ENCODE peak calls at places on chromosomes 11 and 22, in nine cellular contexts. One of them, this sample, is unnamed.

GRCh38 chr11:12110714-12111481 is 508 bp downstream of the MICAL2 start:
- DNase-seq in stimulated activated CD4-positive, alpha-beta T cell treated with anti-CD3 and anti-CD28 coated beads, Interleukin-4, amount 100 ng/mL, for 48 hours: peak
- DNase-seq in effector memory CD8-positive, alpha-beta T cell: peak
- DNase-seq in AG10803: peak
- DNase-seq in GM06990: peak
- DNase-seq in aorta: peak
- DNase-seq in activated T-helper 1 cell treated with anti-CD3 and anti-CD28 coated beads, Interleukin-12 subunit alpha, Interleukin-12 subunit beta, Interleukin-2, Interleukin-4 antibody, amounts not matched to agents 30 ng/mL and 10 ng/mL and 1 ng/mL, durations not matched to agents 14 hours and 24 hours and 36 hours: no peak
- DNase-seq in iPS-NIHi11: peak
- DNase-seq in trophoblast cell: no peak
- DNase-seq in this sample: no peak

GRCh38 chr11:65862941-65863888 is 3.0 kb downstream of the MUS81 start:
- DNase-seq in AG10803: no peak
- DNase-seq in activated T-helper 1 cell treated with anti-CD3 and anti-CD28 coated beads, Interleukin-12 subunit alpha, Interleukin-12 subunit beta, Interleukin-2, Interleukin-4 antibody, amounts not matched to agents 30 ng/mL and 10 ng/mL and 1 ng/mL, durations not matched to agents 14 hours and 24 hours and 36 hours: no peak
- DNase-seq in GM06990: no peak
- DNase-seq in iPS-NIHi11: no peak
- DNase-seq in trophoblast cell: no peak
- DNase-seq in effector memory CD8-positive, alpha-beta T cell: no peak
- DNase-seq in aorta: peak
- DNase-seq in stimulated activated CD4-positive, alpha-beta T cell treated with anti-CD3 and anti-CD28 coated beads, Interleukin-4, amount 100 ng/mL, for 48 hours: no peak
- DNase-seq in this sample: no peak

GRCh38 chr11:57424802-57425564 is 1.9 kb downstream of the SLC43A3 start:
- DNase-seq in effector memory CD8-positive, alpha-beta T cell: peak
- DNase-seq in trophoblast cell: peak
- DNase-seq in activated T-helper 1 cell treated with anti-CD3 and anti-CD28 coated beads, Interleukin-12 subunit alpha, Interleukin-12 subunit beta, Interleukin-2, Interleukin-4 antibody, amounts not matched to agents 30 ng/mL and 10 ng/mL and 1 ng/mL, durations not matched to agents 14 hours and 24 hours and 36 hours: peak
- DNase-seq in AG10803: peak
- DNase-seq in iPS-NIHi11: no peak
- DNase-seq in stimulated activated CD4-positive, alpha-beta T cell treated with anti-CD3 and anti-CD28 coated beads, Interleukin-4, amount 100 ng/mL, for 48 hours: peak
- DNase-seq in aorta: peak
- DNase-seq in GM06990: peak
- DNase-seq in this sample: peak

GRCh38 chr22:27610863-27611786 is 190.4 kb downstream of the MN1 start:
- DNase-seq in activated T-helper 1 cell treated with anti-CD3 and anti-CD28 coated beads, Interleukin-12 subunit alpha, Interleukin-12 subunit beta, Interleukin-2, Interleukin-4 antibody, amounts not matched to agents 30 ng/mL and 10 ng/mL and 1 ng/mL, durations not matched to agents 14 hours and 24 hours and 36 hours: no peak
- DNase-seq in trophoblast cell: no peak
- DNase-seq in GM06990: no peak
- DNase-seq in AG10803: no peak
- DNase-seq in effector memory CD8-positive, alpha-beta T cell: no peak
- DNase-seq in aorta: no peak
- DNase-seq in stimulated activated CD4-positive, alpha-beta T cell treated with anti-CD3 and anti-CD28 coated beads, Interleukin-4, amount 100 ng/mL, for 48 hours: no peak
- DNase-seq in iPS-NIHi11: no peak
- DNase-seq in this sample: no peak

GRCh38 chr11:68266121-68266891 is 5.5 kb downstream of the C11orf24 start:
- DNase-seq in effector memory CD8-positive, alpha-beta T cell: no peak
- DNase-seq in stimulated activated CD4-positive, alpha-beta T cell treated with anti-CD3 and anti-CD28 coated beads, Interleukin-4, amount 100 ng/mL, for 48 hours: no peak
- DNase-seq in activated T-helper 1 cell treated with anti-CD3 and anti-CD28 coated beads, Interleukin-12 subunit alpha, Interleukin-12 subunit beta, Interleukin-2, Interleukin-4 antibody, amounts not matched to agents 30 ng/mL and 10 ng/mL and 1 ng/mL, durations not matched to agents 14 hours and 24 hours and 36 hours: no peak
- DNase-seq in AG10803: no peak
- DNase-seq in trophoblast cell: no peak
- DNase-seq in iPS-NIHi11: no peak
- DNase-seq in aorta: no peak
- DNase-seq in GM06990: peak
- DNase-seq in this sample: no peak

GRCh38 chr11:6862961-6863360 is at the start of gene OR10A2:
- DNase-seq in iPS-NIHi11: peak
- DNase-seq in AG10803: peak
- DNase-seq in activated T-helper 1 cell treated with anti-CD3 and anti-CD28 coated beads, Interleukin-12 subunit alpha, Interleukin-12 subunit beta, Interleukin-2, Interleukin-4 antibody, amounts not matched to agents 30 ng/mL and 10 ng/mL and 1 ng/mL, durations not matched to agents 14 hours and 24 hours and 36 hours: no peak
- DNase-seq in GM06990: no peak
- DNase-seq in stimulated activated CD4-positive, alpha-beta T cell treated with anti-CD3 and anti-CD28 coated beads, Interleukin-4, amount 100 ng/mL, for 48 hours: no peak
- DNase-seq in effector memory CD8-positive, alpha-beta T cell: no peak
- DNase-seq in aorta: no peak
- DNase-seq in trophoblast cell: no peak
- DNase-seq in this sample: no peak

GRCh38 chr11:5831196-5831829 is 10.4 kb downstream of the OR52E6 start:
- DNase-seq in stimulated activated CD4-positive, alpha-beta T cell treated with anti-CD3 and anti-CD28 coated beads, Interleukin-4, amount 100 ng/mL, for 48 hours: no peak
- DNase-seq in AG10803: no peak
- DNase-seq in effector memory CD8-positive, alpha-beta T cell: no peak
- DNase-seq in GM06990: no peak
- DNase-seq in iPS-NIHi11: no peak
- DNase-seq in activated T-helper 1 cell treated with anti-CD3 and anti-CD28 coated beads, Interleukin-12 subunit alpha, Interleukin-12 subunit beta, Interleukin-2, Interleukin-4 antibody, amounts not matched to agents 30 ng/mL and 10 ng/mL and 1 ng/mL, durations not matched to agents 14 hours and 24 hours and 36 hours: no peak
- DNase-seq in trophoblast cell: no peak
- DNase-seq in aorta: no peak
- DNase-seq in this sample: no peak

GRCh38 chr11:554824-555499 is 5.6 kb downstream of the LMNTD2 start:
- DNase-seq in iPS-NIHi11: peak
- DNase-seq in effector memory CD8-positive, alpha-beta T cell: peak
- DNase-seq in activated T-helper 1 cell treated with anti-CD3 and anti-CD28 coated beads, Interleukin-12 subunit alpha, Interleukin-12 subunit beta, Interleukin-2, Interleukin-4 antibody, amounts not matched to agents 30 ng/mL and 10 ng/mL and 1 ng/mL, durations not matched to agents 14 hours and 24 hours and 36 hours: peak
- DNase-seq in trophoblast cell: peak
- DNase-seq in GM06990: peak
- DNase-seq in AG10803: no peak
- DNase-seq in aorta: no peak
- DNase-seq in stimulated activated CD4-positive, alpha-beta T cell treated with anti-CD3 and anti-CD28 coated beads, Interleukin-4, amount 100 ng/mL, for 48 hours: peak
- DNase-seq in this sample: no peak

GRCh38 chr11:46294365-46295309 is 17.2 kb downstream of the CREB3L1 start:
- DNase-seq in trophoblast cell: no peak
- DNase-seq in GM06990: no peak
- DNase-seq in activated T-helper 1 cell treated with anti-CD3 and anti-CD28 coated beads, Interleukin-12 subunit alpha, Interleukin-12 subunit beta, Interleukin-2, Interleukin-4 antibody, amounts not matched to agents 30 ng/mL and 10 ng/mL and 1 ng/mL, durations not matched to agents 14 hours and 24 hours and 36 hours: no peak
- DNase-seq in aorta: no peak
- DNase-seq in effector memory CD8-positive, alpha-beta T cell: no peak
- DNase-seq in iPS-NIHi11: peak
- DNase-seq in stimulated activated CD4-positive, alpha-beta T cell treated with anti-CD3 and anti-CD28 coated beads, Interleukin-4, amount 100 ng/mL, for 48 hours: no peak
- DNase-seq in AG10803: peak
- DNase-seq in this sample: peak

GRCh38 chr11:91768783-91769182 is 455.8 kb upstream of the FAT3 start:
- DNase-seq in effector memory CD8-positive, alpha-beta T cell: no peak
- DNase-seq in activated T-helper 1 cell treated with anti-CD3 and anti-CD28 coated beads, Interleukin-12 subunit alpha, Interleukin-12 subunit beta, Interleukin-2, Interleukin-4 antibody, amounts not matched to agents 30 ng/mL and 10 ng/mL and 1 ng/mL, durations not matched to agents 14 hours and 24 hours and 36 hours: no peak
- DNase-seq in aorta: no peak
- DNase-seq in iPS-NIHi11: no peak
- DNase-seq in stimulated activated CD4-positive, alpha-beta T cell treated with anti-CD3 and anti-CD28 coated beads, Interleukin-4, amount 100 ng/mL, for 48 hours: no peak
- DNase-seq in GM06990: no peak
- DNase-seq in AG10803: no peak
- DNase-seq in trophoblast cell: no peak
- DNase-seq in this sample: no peak

GRCh38 chr22:50306753-50307749 is at the start of gene PLXNB2:
- DNase-seq in aorta: peak
- DNase-seq in stimulated activated CD4-positive, alpha-beta T cell treated with anti-CD3 and anti-CD28 coated beads, Interleukin-4, amount 100 ng/mL, for 48 hours: no peak
- DNase-seq in iPS-NIHi11: peak
- DNase-seq in effector memory CD8-positive, alpha-beta T cell: peak
- DNase-seq in activated T-helper 1 cell treated with anti-CD3 and anti-CD28 coated beads, Interleukin-12 subunit alpha, Interleukin-12 subunit beta, Interleukin-2, Interleukin-4 antibody, amounts not matched to agents 30 ng/mL and 10 ng/mL and 1 ng/mL, durations not matched to agents 14 hours and 24 hours and 36 hours: no peak
- DNase-seq in AG10803: peak
- DNase-seq in trophoblast cell: peak
- DNase-seq in GM06990: peak
- DNase-seq in this sample: peak

GRCh38 chr11:108664730-108665525 is at the start of gene DDX10:
- DNase-seq in GM06990: peak
- DNase-seq in aorta: peak
- DNase-seq in stimulated activated CD4-positive, alpha-beta T cell treated with anti-CD3 and anti-CD28 coated beads, Interleukin-4, amount 100 ng/mL, for 48 hours: peak
- DNase-seq in trophoblast cell: peak
- DNase-seq in AG10803: peak
- DNase-seq in iPS-NIHi11: peak
- DNase-seq in activated T-helper 1 cell treated with anti-CD3 and anti-CD28 coated beads, Interleukin-12 subunit alpha, Interleukin-12 subunit beta, Interleukin-2, Interleukin-4 antibody, amounts not matched to agents 30 ng/mL and 10 ng/mL and 1 ng/mL, durations not matched to agents 14 hours and 24 hours and 36 hours: peak
- DNase-seq in effector memory CD8-positive, alpha-beta T cell: peak
- DNase-seq in this sample: peak

GRCh38 chr11:76791861-76792260 is 8.7 kb downstream of the TSKU start:
- DNase-seq in aorta: no peak
- DNase-seq in iPS-NIHi11: no peak
- DNase-seq in AG10803: peak
- DNase-seq in stimulated activated CD4-positive, alpha-beta T cell treated with anti-CD3 and anti-CD28 coated beads, Interleukin-4, amount 100 ng/mL, for 48 hours: no peak
- DNase-seq in activated T-helper 1 cell treated with anti-CD3 and anti-CD28 coated beads, Interleukin-12 subunit alpha, Interleukin-12 subunit beta, Interleukin-2, Interleukin-4 antibody, amounts not matched to agents 30 ng/mL and 10 ng/mL and 1 ng/mL, durations not matched to agents 14 hours and 24 hours and 36 hours: no peak
- DNase-seq in trophoblast cell: no peak
- DNase-seq in GM06990: no peak
- DNase-seq in effector memory CD8-positive, alpha-beta T cell: no peak
- DNase-seq in this sample: peak

GRCh38 chr11:93219440-93219839 is 21.6 kb upstream of the SLC36A4 start:
- DNase-seq in iPS-NIHi11: no peak
- DNase-seq in stimulated activated CD4-positive, alpha-beta T cell treated with anti-CD3 and anti-CD28 coated beads, Interleukin-4, amount 100 ng/mL, for 48 hours: no peak
- DNase-seq in AG10803: no peak
- DNase-seq in aorta: no peak
- DNase-seq in effector memory CD8-positive, alpha-beta T cell: no peak
- DNase-seq in trophoblast cell: no peak
- DNase-seq in activated T-helper 1 cell treated with anti-CD3 and anti-CD28 coated beads, Interleukin-12 subunit alpha, Interleukin-12 subunit beta, Interleukin-2, Interleukin-4 antibody, amounts not matched to agents 30 ng/mL and 10 ng/mL and 1 ng/mL, durations not matched to agents 14 hours and 24 hours and 36 hours: no peak
- DNase-seq in GM06990: no peak
- DNase-seq in this sample: no peak

GRCh38 chr11:90847268-90847886 is 624.5 kb upstream of the CHORDC1 start:
- DNase-seq in effector memory CD8-positive, alpha-beta T cell: no peak
- DNase-seq in AG10803: no peak
- DNase-seq in iPS-NIHi11: no peak
- DNase-seq in stimulated activated CD4-positive, alpha-beta T cell treated with anti-CD3 and anti-CD28 coated beads, Interleukin-4, amount 100 ng/mL, for 48 hours: no peak
- DNase-seq in activated T-helper 1 cell treated with anti-CD3 and anti-CD28 coated beads, Interleukin-12 subunit alpha, Interleukin-12 subunit beta, Interleukin-2, Interleukin-4 antibody, amounts not matched to agents 30 ng/mL and 10 ng/mL and 1 ng/mL, durations not matched to agents 14 hours and 24 hours and 36 hours: no peak
- DNase-seq in trophoblast cell: no peak
- DNase-seq in GM06990: no peak
- DNase-seq in aorta: no peak
- DNase-seq in this sample: no peak

GRCh38 chr11:108693852-108694251 is 29.0 kb downstream of the DDX10 start:
- DNase-seq in trophoblast cell: no peak
- DNase-seq in aorta: no peak
- DNase-seq in stimulated activated CD4-positive, alpha-beta T cell treated with anti-CD3 and anti-CD28 coated beads, Interleukin-4, amount 100 ng/mL, for 48 hours: no peak
- DNase-seq in AG10803: peak
- DNase-seq in activated T-helper 1 cell treated with anti-CD3 and anti-CD28 coated beads, Interleukin-12 subunit alpha, Interleukin-12 subunit beta, Interleukin-2, Interleukin-4 antibody, amounts not matched to agents 30 ng/mL and 10 ng/mL and 1 ng/mL, durations not matched to agents 14 hours and 24 hours and 36 hours: no peak
- DNase-seq in effector memory CD8-positive, alpha-beta T cell: no peak
- DNase-seq in iPS-NIHi11: no peak
- DNase-seq in GM06990: no peak
- DNase-seq in this sample: peak

GRCh38 chr11:117090111-117090706 is 8.0 kb downstream of the SIK3 start:
- DNase-seq in AG10803: no peak
- DNase-seq in iPS-NIHi11: no peak
- DNase-seq in activated T-helper 1 cell treated with anti-CD3 and anti-CD28 coated beads, Interleukin-12 subunit alpha, Interleukin-12 subunit beta, Interleukin-2, Interleukin-4 antibody, amounts not matched to agents 30 ng/mL and 10 ng/mL and 1 ng/mL, durations not matched to agents 14 hours and 24 hours and 36 hours: no peak
- DNase-seq in stimulated activated CD4-positive, alpha-beta T cell treated with anti-CD3 and anti-CD28 coated beads, Interleukin-4, amount 100 ng/mL, for 48 hours: no peak
- DNase-seq in aorta: no peak
- DNase-seq in effector memory CD8-positive, alpha-beta T cell: no peak
- DNase-seq in trophoblast cell: peak
- DNase-seq in GM06990: no peak
- DNase-seq in this sample: no peak

GRCh38 chr11:128172046-128172878 is 415.1 kb downstream of the ETS1 start:
- DNase-seq in AG10803: peak
- DNase-seq in stimulated activated CD4-positive, alpha-beta T cell treated with anti-CD3 and anti-CD28 coated beads, Interleukin-4, amount 100 ng/mL, for 48 hours: peak
- DNase-seq in activated T-helper 1 cell treated with anti-CD3 and anti-CD28 coated beads, Interleukin-12 subunit alpha, Interleukin-12 subunit beta, Interleukin-2, Interleukin-4 antibody, amounts not matched to agents 30 ng/mL and 10 ng/mL and 1 ng/mL, durations not matched to agents 14 hours and 24 hours and 36 hours: peak
- DNase-seq in GM06990: peak
- DNase-seq in iPS-NIHi11: peak
- DNase-seq in effector memory CD8-positive, alpha-beta T cell: peak
- DNase-seq in aorta: peak
- DNase-seq in trophoblast cell: peak
- DNase-seq in this sample: peak

GRCh38 chr11:70836071-70836470 is 416.3 kb downstream of the SHANK2 start:
- DNase-seq in iPS-NIHi11: no peak
- DNase-seq in activated T-helper 1 cell treated with anti-CD3 and anti-CD28 coated beads, Interleukin-12 subunit alpha, Interleukin-12 subunit beta, Interleukin-2, Interleukin-4 antibody, amounts not matched to agents 30 ng/mL and 10 ng/mL and 1 ng/mL, durations not matched to agents 14 hours and 24 hours and 36 hours: no peak
- DNase-seq in AG10803: no peak
- DNase-seq in effector memory CD8-positive, alpha-beta T cell: no peak
- DNase-seq in GM06990: no peak
- DNase-seq in trophoblast cell: no peak
- DNase-seq in aorta: no peak
- DNase-seq in stimulated activated CD4-positive, alpha-beta T cell treated with anti-CD3 and anti-CD28 coated beads, Interleukin-4, amount 100 ng/mL, for 48 hours: no peak
- DNase-seq in this sample: no peak

GRCh38 chr22:40922484-40923303 is 28.5 kb upstream of the RBX1 start:
- DNase-seq in stimulated activated CD4-positive, alpha-beta T cell treated with anti-CD3 and anti-CD28 coated beads, Interleukin-4, amount 100 ng/mL, for 48 hours: no peak
- DNase-seq in activated T-helper 1 cell treated with anti-CD3 and anti-CD28 coated beads, Interleukin-12 subunit alpha, Interleukin-12 subunit beta, Interleukin-2, Interleukin-4 antibody, amounts not matched to agents 30 ng/mL and 10 ng/mL and 1 ng/mL, durations not matched to agents 14 hours and 24 hours and 36 hours: peak
- DNase-seq in aorta: no peak
- DNase-seq in iPS-NIHi11: peak
- DNase-seq in AG10803: peak
- DNase-seq in GM06990: no peak
- DNase-seq in trophoblast cell: no peak
- DNase-seq in effector memory CD8-positive, alpha-beta T cell: peak
- DNase-seq in this sample: peak

GRCh38 chr11:101466352-101466751 is 117.5 kb downstream of the TRPC6 start:
- DNase-seq in activated T-helper 1 cell treated with anti-CD3 and anti-CD28 coated beads, Interleukin-12 subunit alpha, Interleukin-12 subunit beta, Interleukin-2, Interleukin-4 antibody, amounts not matched to agents 30 ng/mL and 10 ng/mL and 1 ng/mL, durations not matched to agents 14 hours and 24 hours and 36 hours: no peak
- DNase-seq in AG10803: no peak
- DNase-seq in stimulated activated CD4-positive, alpha-beta T cell treated with anti-CD3 and anti-CD28 coated beads, Interleukin-4, amount 100 ng/mL, for 48 hours: no peak
- DNase-seq in iPS-NIHi11: no peak
- DNase-seq in aorta: no peak
- DNase-seq in GM06990: no peak
- DNase-seq in trophoblast cell: no peak
- DNase-seq in effector memory CD8-positive, alpha-beta T cell: no peak
- DNase-seq in this sample: no peak

GRCh38 chr11:121067453-121067852 is 33.6 kb upstream of the TECTA start:
- DNase-seq in effector memory CD8-positive, alpha-beta T cell: no peak
- DNase-seq in iPS-NIHi11: no peak
- DNase-seq in GM06990: no peak
- DNase-seq in aorta: no peak
- DNase-seq in trophoblast cell: no peak
- DNase-seq in AG10803: no peak
- DNase-seq in stimulated activated CD4-positive, alpha-beta T cell treated with anti-CD3 and anti-CD28 coated beads, Interleukin-4, amount 100 ng/mL, for 48 hours: no peak
- DNase-seq in activated T-helper 1 cell treated with anti-CD3 and anti-CD28 coated beads, Interleukin-12 subunit alpha, Interleukin-12 subunit beta, Interleukin-2, Interleukin-4 antibody, amounts not matched to agents 30 ng/mL and 10 ng/mL and 1 ng/mL, durations not matched to agents 14 hours and 24 hours and 36 hours: no peak
- DNase-seq in this sample: peak

GRCh38 chr22:43291381-43291780 is 51.8 kb downstream of the SCUBE1 start:
- DNase-seq in aorta: no peak
- DNase-seq in effector memory CD8-positive, alpha-beta T cell: no peak
- DNase-seq in iPS-NIHi11: no peak
- DNase-seq in activated T-helper 1 cell treated with anti-CD3 and anti-CD28 coated beads, Interleukin-12 subunit alpha, Interleukin-12 subunit beta, Interleukin-2, Interleukin-4 antibody, amounts not matched to agents 30 ng/mL and 10 ng/mL and 1 ng/mL, durations not matched to agents 14 hours and 24 hours and 36 hours: no peak
- DNase-seq in trophoblast cell: no peak
- DNase-seq in stimulated activated CD4-positive, alpha-beta T cell treated with anti-CD3 and anti-CD28 coated beads, Interleukin-4, amount 100 ng/mL, for 48 hours: no peak
- DNase-seq in AG10803: no peak
- DNase-seq in GM06990: no peak
- DNase-seq in this sample: no peak

GRCh38 chr11:35082322-35083180 is 56.4 kb upstream of the CD44 start:
- DNase-seq in AG10803: peak
- DNase-seq in effector memory CD8-positive, alpha-beta T cell: peak
- DNase-seq in trophoblast cell: peak
- DNase-seq in GM06990: peak
- DNase-seq in aorta: peak
- DNase-seq in stimulated activated CD4-positive, alpha-beta T cell treated with anti-CD3 and anti-CD28 coated beads, Interleukin-4, amount 100 ng/mL, for 48 hours: peak
- DNase-seq in activated T-helper 1 cell treated with anti-CD3 and anti-CD28 coated beads, Interleukin-12 subunit alpha, Interleukin-12 subunit beta, Interleukin-2, Interleukin-4 antibody, amounts not matched to agents 30 ng/mL and 10 ng/mL and 1 ng/mL, durations not matched to agents 14 hours and 24 hours and 36 hours: peak
- DNase-seq in iPS-NIHi11: peak
- DNase-seq in this sample: peak

GRCh38 chr22:33828302-33828701 is 92.0 kb downstream of the LARGE1 start:
- DNase-seq in activated T-helper 1 cell treated with anti-CD3 and anti-CD28 coated beads, Interleukin-12 subunit alpha, Interleukin-12 subunit beta, Interleukin-2, Interleukin-4 antibody, amounts not matched to agents 30 ng/mL and 10 ng/mL and 1 ng/mL, durations not matched to agents 14 hours and 24 hours and 36 hours: no peak
- DNase-seq in effector memory CD8-positive, alpha-beta T cell: no peak
- DNase-seq in AG10803: no peak
- DNase-seq in aorta: no peak
- DNase-seq in GM06990: no peak
- DNase-seq in trophoblast cell: no peak
- DNase-seq in iPS-NIHi11: no peak
- DNase-seq in stimulated activated CD4-positive, alpha-beta T cell treated with anti-CD3 and anti-CD28 coated beads, Interleukin-4, amount 100 ng/mL, for 48 hours: no peak
- DNase-seq in this sample: no peak

GRCh38 chr11:61626580-61627380 is 45.9 kb upstream of the SYT7 start:
- DNase-seq in GM06990: no peak
- DNase-seq in iPS-NIHi11: peak
- DNase-seq in aorta: no peak
- DNase-seq in trophoblast cell: peak
- DNase-seq in effector memory CD8-positive, alpha-beta T cell: no peak
- DNase-seq in stimulated activated CD4-positive, alpha-beta T cell treated with anti-CD3 and anti-CD28 coated beads, Interleukin-4, amount 100 ng/mL, for 48 hours: no peak
- DNase-seq in activated T-helper 1 cell treated with anti-CD3 and anti-CD28 coated beads, Interleukin-12 subunit alpha, Interleukin-12 subunit beta, Interleukin-2, Interleukin-4 antibody, amounts not matched to agents 30 ng/mL and 10 ng/mL and 1 ng/mL, durations not matched to agents 14 hours and 24 hours and 36 hours: no peak
- DNase-seq in AG10803: no peak
- DNase-seq in this sample: no peak

GRCh38 chr11:41895106-41895505 is 435.7 kb upstream of the LRRC4C start:
- DNase-seq in AG10803: peak
- DNase-seq in trophoblast cell: no peak
- DNase-seq in activated T-helper 1 cell treated with anti-CD3 and anti-CD28 coated beads, Interleukin-12 subunit alpha, Interleukin-12 subunit beta, Interleukin-2, Interleukin-4 antibody, amounts not matched to agents 30 ng/mL and 10 ng/mL and 1 ng/mL, durations not matched to agents 14 hours and 24 hours and 36 hours: no peak
- DNase-seq in GM06990: no peak
- DNase-seq in iPS-NIHi11: no peak
- DNase-seq in aorta: no peak
- DNase-seq in effector memory CD8-positive, alpha-beta T cell: no peak
- DNase-seq in stimulated activated CD4-positive, alpha-beta T cell treated with anti-CD3 and anti-CD28 coated beads, Interleukin-4, amount 100 ng/mL, for 48 hours: no peak
- DNase-seq in this sample: no peak

GRCh38 chr11:28581286-28582242 is 473.4 kb downstream of the METTL15 start:
- DNase-seq in activated T-helper 1 cell treated with anti-CD3 and anti-CD28 coated beads, Interleukin-12 subunit alpha, Interleukin-12 subunit beta, Interleukin-2, Interleukin-4 antibody, amounts not matched to agents 30 ng/mL and 10 ng/mL and 1 ng/mL, durations not matched to agents 14 hours and 24 hours and 36 hours: no peak
- DNase-seq in stimulated activated CD4-positive, alpha-beta T cell treated with anti-CD3 and anti-CD28 coated beads, Interleukin-4, amount 100 ng/mL, for 48 hours: no peak
- DNase-seq in GM06990: no peak
- DNase-seq in aorta: no peak
- DNase-seq in iPS-NIHi11: no peak
- DNase-seq in AG10803: peak
- DNase-seq in trophoblast cell: peak
- DNase-seq in effector memory CD8-positive, alpha-beta T cell: no peak
- DNase-seq in this sample: peak

GRCh38 chr11:73072935-73073481 is 69.1 kb downstream of the FCHSD2 start:
- DNase-seq in effector memory CD8-positive, alpha-beta T cell: no peak
- DNase-seq in iPS-NIHi11: no peak
- DNase-seq in aorta: no peak
- DNase-seq in activated T-helper 1 cell treated with anti-CD3 and anti-CD28 coated beads, Interleukin-12 subunit alpha, Interleukin-12 subunit beta, Interleukin-2, Interleukin-4 antibody, amounts not matched to agents 30 ng/mL and 10 ng/mL and 1 ng/mL, durations not matched to agents 14 hours and 24 hours and 36 hours: no peak
- DNase-seq in stimulated activated CD4-positive, alpha-beta T cell treated with anti-CD3 and anti-CD28 coated beads, Interleukin-4, amount 100 ng/mL, for 48 hours: no peak
- DNase-seq in GM06990: peak
- DNase-seq in trophoblast cell: no peak
- DNase-seq in AG10803: peak
- DNase-seq in this sample: peak

GRCh38 chr11:70073881-70074371 is 4.2 kb upstream of the ANO1 start:
- DNase-seq in iPS-NIHi11: no peak
- DNase-seq in effector memory CD8-positive, alpha-beta T cell: no peak
- DNase-seq in AG10803: no peak
- DNase-seq in trophoblast cell: no peak
- DNase-seq in activated T-helper 1 cell treated with anti-CD3 and anti-CD28 coated beads, Interleukin-12 subunit alpha, Interleukin-12 subunit beta, Interleukin-2, Interleukin-4 antibody, amounts not matched to agents 30 ng/mL and 10 ng/mL and 1 ng/mL, durations not matched to agents 14 hours and 24 hours and 36 hours: no peak
- DNase-seq in stimulated activated CD4-positive, alpha-beta T cell treated with anti-CD3 and anti-CD28 coated beads, Interleukin-4, amount 100 ng/mL, for 48 hours: no peak
- DNase-seq in aorta: no peak
- DNase-seq in GM06990: peak
- DNase-seq in this sample: no peak

GRCh38 chr11:26780686-26781085 is 58.8 kb upstream of the SLC5A12 start:
- DNase-seq in aorta: no peak
- DNase-seq in effector memory CD8-positive, alpha-beta T cell: no peak
- DNase-seq in GM06990: no peak
- DNase-seq in activated T-helper 1 cell treated with anti-CD3 and anti-CD28 coated beads, Interleukin-12 subunit alpha, Interleukin-12 subunit beta, Interleukin-2, Interleukin-4 antibody, amounts not matched to agents 30 ng/mL and 10 ng/mL and 1 ng/mL, durations not matched to agents 14 hours and 24 hours and 36 hours: no peak
- DNase-seq in iPS-NIHi11: no peak
- DNase-seq in stimulated activated CD4-positive, alpha-beta T cell treated with anti-CD3 and anti-CD28 coated beads, Interleukin-4, amount 100 ng/mL, for 48 hours: no peak
- DNase-seq in trophoblast cell: no peak
- DNase-seq in AG10803: no peak
- DNase-seq in this sample: no peak

This sample was measured in LHCN-M2.